ENCODE peak calls at places on chromosomes 6 and 20, in nine cellular contexts. A is NCI-H1092; Q is activated T-helper 1 cell treated with Interleukin-2 at 50 U/mL for 16 hours; S is NCI-H510A; E is neural crest cell; L is effector memory CD8-positive, alpha-beta T cell; B is T-helper 2 cell; F is stimulated activated CD4-positive, alpha-beta T cell treated with anti-CD3 and anti-CD28 coated beads, Interleukin-4, amount 100 ng/mL, for 48 hours; W is fibroblast of lung. X is an unnamed sample.

GRCh38 chr20:41738584-41739193 is 120.5 kb upstream of the CHD6 start:
- DNase-seq in A (peak; percentile 22), Q (no peak), S (peak; percentile 34), E (peak; percentile 62), L (peak; percentile 5), B (no peak), F (peak; percentile 32), W (peak; percentile 43), X (peak; percentile 6)

GRCh38 chr6:23656826-23657225 is 469.2 kb upstream of the NRSN1 start:
- DNase-seq in A (no peak), Q (no peak), S (no peak), E (no peak), L (no peak), B (no peak), F (no peak), W (no peak), X (no peak)

GRCh38 chr6:49551126-49551865 is 828 bp downstream of the C6orf141 start:
- DNase-seq in A (peak; percentile 1), Q (no peak), S (peak; percentile 9), E (peak; percentile 3), L (no peak), B (no peak), F (no peak), W (no peak), X (no peak)

GRCh38 chr20:35828434-35828833 is 56.6 kb downstream of the PHF20 start:
- DNase-seq in A (no peak), Q (no peak), S (no peak), E (no peak), L (no peak), B (no peak), F (no peak), W (no peak), X (no peak)

GRCh38 chr6:129865013-129865412 is 3.9 kb upstream of the TMEM244 start:
- DNase-seq in A (no peak), Q (no peak), S (no peak), E (no peak), L (no peak), B (no peak), F (no peak), W (no peak), X (no peak)

GRCh38 chr6:3813150-3813780 is 35.9 kb upstream of the FAM50B start:
- DNase-seq in A (no peak), Q (no peak), S (peak; percentile 1), E (no peak), L (no peak), B (no peak), F (no peak), W (no peak), X (no peak)

GRCh38 chr6:143884161-143884560 is 19.9 kb downstream of the ZC2HC1B start:
- DNase-seq in A (no peak), Q (no peak), S (no peak), E (no peak), L (no peak), B (no peak), F (no peak), W (peak; percentile 20), X (no peak)

GRCh38 chr6:30211899-30212298 is 1.3 kb downstream of the TRIM26 start:
- DNase-seq in A (no peak), Q (no peak), S (no peak), E (no peak), L (no peak), B (no peak), F (no peak), W (no peak), X (no peak)

GRCh38 chr6:125188037-125188436 is 34.5 kb downstream of the TPD52L1 start:
- DNase-seq in A (no peak), Q (no peak), S (no peak), E (no peak), L (no peak), B (no peak), F (no peak), W (peak; percentile 38), X (no peak)

GRCh38 chr20:2357114-2357513 is 23.6 kb upstream of the TGM6 start:
- DNase-seq in A (no peak), Q (no peak), S (no peak), E (no peak), L (no peak), B (no peak), F (no peak), W (no peak), X (no peak)

GRCh38 chr6:100453701-100454521 is 10.8 kb downstream of the SIM1 start:
- DNase-seq in A (no peak), Q (no peak), S (no peak), E (no peak), L (no peak), B (no peak), F (no peak), W (no peak), X (no peak)

GRCh38 chr6:3549314-3549940 is 92.6 kb upstream of the SLC22A23 start:
- DNase-seq in A (no peak), Q (no peak), S (no peak), E (no peak), L (no peak), B (no peak), F (no peak), W (no peak), X (no peak)

GRCh38 chr20:57590485-57591288 is 29.5 kb downstream of the ZBP1 start:
- DNase-seq in A (no peak), Q (no peak), S (no peak), E (no peak), L (no peak), B (no peak), F (no peak), W (no peak), X (no peak)

GRCh38 chr6:36350681-36351091 is 14.0 kb upstream of the BNIP5 start:
- DNase-seq in A (no peak), Q (no peak), S (no peak), E (no peak), L (no peak), B (no peak), F (no peak), W (peak; percentile 68), X (no peak)